ENCODE peak calls at places on chromosomes 3 and 15, in eight cellular contexts. M is endothelial cell of umbilical vein, X is NB4, Y is gastrocnemius medialis, L is thyroid gland, Q is tibial nerve, F is suprapubic skin, I is stomach. O is an unnamed sample.
A peak's percentile ranks its signal among the peaks of the same experiment; 100 is the strongest.

GRCh38 chr3:159818399-159818798 is 170.2 kb upstream of the IL12A start:
- DNase-seq in X (no peak), L (no peak), F (no peak), Y (no peak), Q (no peak), M (no peak), I (no peak), O (peak; percentile 76)

GRCh38 chr3:160617636-160618035 is 52.3 kb upstream of the KPNA4 start:
- DNase-seq in Y (no peak), I (no peak), F (no peak), L (no peak), X (no peak), Q (no peak), M (no peak), O (no peak)

GRCh38 chr15:23578521-23579150 is 13.2 kb downstream of the MKRN3 start:
- DNase-seq in L (no peak), F (no peak), M (no peak), I (no peak), Q (no peak), Y (no peak), X (no peak), O (no peak)

GRCh38 chr3:65153850-65154512 is 466.2 kb upstream of the ADAMTS9 start:
- DNase-seq in Q (no peak), I (no peak), F (no peak), X (no peak), M (no peak), Y (no peak), L (no peak), O (no peak)

GRCh38 chr3:55477306-55478010 is 9.6 kb downstream of the WNT5A start:
- DNase-seq in Q (no peak), L (no peak), M (no peak), X (no peak), F (no peak), Y (no peak), I (no peak), O (no peak)

GRCh38 chr3:3200632-3201212 is 21.2 kb upstream of the CRBN start:
- DNase-seq in Y (peak; percentile 24), X (peak; percentile 64), Q (peak; percentile 49), M (peak; percentile 48), I (peak; percentile 41), L (peak; percentile 50), F (no peak), O (no peak)

GRCh38 chr3:194250104-194251002 is 100.8 kb downstream of the CPN2 start:
- DNase-seq in L (no peak), Y (peak; percentile 48), X (no peak), M (no peak), F (peak; percentile 81), I (peak; percentile 7), Q (no peak), O (peak; percentile 83)

GRCh38 chr3:158057666-158058065 is 48.6 kb downstream of the SHOX2 start:
- DNase-seq in I (no peak), M (no peak), Q (no peak), X (no peak), F (no peak), L (no peak), Y (no peak), O (no peak)

GRCh38 chr3:24965706-24966105 is 462.4 kb upstream of the RARB start:
- DNase-seq in M (no peak), L (no peak), F (no peak), Q (no peak), X (no peak), Y (no peak), I (no peak), O (no peak)

GRCh38 chr15:47870300-47870955 is 153.1 kb downstream of the SEMA6D start:
- DNase-seq in M (no peak), I (no peak), L (no peak), Y (no peak), X (no peak), F (no peak), Q (no peak), O (peak; percentile 19)

GRCh38 chr15:48112242-48112641 is 8.5 kb upstream of the SLC24A5 start:
- DNase-seq in I (no peak), Y (no peak), X (peak; percentile 10), M (peak; percentile 49), L (peak; percentile 7), Q (no peak), F (no peak), O (no peak)

GRCh38 chr3:129001817-129002572 is 891 bp downstream of the EFCC1 start:
- DNase-seq in X (no peak), L (no peak), Q (no peak), Y (no peak), F (no peak), I (no peak), M (peak; percentile 37), O (no peak)

GRCh38 chr3:20111836-20112235 is 71.6 kb downstream of the KAT2B start:
- DNase-seq in L (no peak), M (no peak), Y (no peak), X (no peak), I (no peak), Q (no peak), F (no peak), O (no peak)

GRCh38 chr15:63061971-63062370 is 19.4 kb downstream of the TPM1 start:
- DNase-seq in F (no peak), I (no peak), X (no peak), L (no peak), Y (no peak), Q (no peak), M (no peak), O (no peak)

GRCh38 chr15:90004252-90004651 is 3.1 kb downstream of the ZNF710 start:
- DNase-seq in Q (no peak), Y (no peak), L (no peak), M (no peak), F (peak; percentile 71), X (peak; percentile 48), I (no peak), O (peak; percentile 37)

GRCh38 chr15:90003736-90004135 is 2.6 kb downstream of the ZNF710 start:
- DNase-seq in M (no peak), Y (no peak), I (no peak), Q (no peak), L (no peak), X (no peak), F (no peak), O (no peak)

GRCh38 chr15:90006217-90007088 is 5.3 kb downstream of the ZNF710 start:
- DNase-seq in X (no peak), M (no peak), Y (no peak), F (no peak), Q (no peak), L (no peak), I (peak; percentile 41), O (no peak)

GRCh38 chr15:90002428-90002844 is 1.3 kb downstream of the ZNF710 start:
- DNase-seq in I (no peak), F (peak; percentile 73), X (peak; percentile 79), M (peak; percentile 44), L (peak; percentile 54), Q (no peak), Y (peak; percentile 46), O (peak; percentile 47)

GRCh38 chr15:90004671-90005070 is 3.5 kb downstream of the ZNF710 start:
- DNase-seq in F (peak; percentile 74), L (no peak), Q (peak; percentile 38), X (peak; percentile 88), I (no peak), Y (peak; percentile 48), M (peak; percentile 50), O (no peak)
- TF ChIP-seq POLR2A in F (peak; percentile 10), L (no peak), Q (no peak), X (peak; percentile 52), I (no peak), Y (peak; percentile 7), M (no peak), O (no peak)

GRCh38 chr3:39150803-39151631 is 2.4 kb downstream of the CSRNP1 start:
- DNase-seq in L (peak; percentile 95), M (peak; percentile 95), Q (peak; percentile 89), Y (peak; percentile 85), I (peak; percentile 78), F (peak; percentile 95), X (peak; percentile 53), O (peak; percentile 91)
- TF ChIP-seq POLR2A in L (no peak), M (peak; percentile 79), Q (peak; percentile 21), Y (no peak), I (no peak), F (peak; percentile 38), X (no peak), O (no peak)

GRCh38 chr3:136535906-136536305 is 216.3 kb downstream of the STAG1 start:
- DNase-seq in L (no peak), Q (no peak), F (no peak), Y (no peak), I (no peak), X (no peak), M (no peak), O (no peak)
- TF ChIP-seq POLR2A in L (no peak), Q (no peak), F (no peak), Y (no peak), I (no peak), X (no peak), M (no peak), O (no peak)

GRCh38 chr15:64156652-64157331 is 5.3 kb downstream of the SNX22 start:
- DNase-seq in Q (no peak), X (no peak), L (no peak), F (no peak), I (no peak), Y (no peak), M (no peak), O (no peak)
- TF ChIP-seq POLR2A in Q (no peak), X (no peak), L (no peak), F (no peak), I (no peak), Y (no peak), M (no peak), O (no peak)

DNA sequence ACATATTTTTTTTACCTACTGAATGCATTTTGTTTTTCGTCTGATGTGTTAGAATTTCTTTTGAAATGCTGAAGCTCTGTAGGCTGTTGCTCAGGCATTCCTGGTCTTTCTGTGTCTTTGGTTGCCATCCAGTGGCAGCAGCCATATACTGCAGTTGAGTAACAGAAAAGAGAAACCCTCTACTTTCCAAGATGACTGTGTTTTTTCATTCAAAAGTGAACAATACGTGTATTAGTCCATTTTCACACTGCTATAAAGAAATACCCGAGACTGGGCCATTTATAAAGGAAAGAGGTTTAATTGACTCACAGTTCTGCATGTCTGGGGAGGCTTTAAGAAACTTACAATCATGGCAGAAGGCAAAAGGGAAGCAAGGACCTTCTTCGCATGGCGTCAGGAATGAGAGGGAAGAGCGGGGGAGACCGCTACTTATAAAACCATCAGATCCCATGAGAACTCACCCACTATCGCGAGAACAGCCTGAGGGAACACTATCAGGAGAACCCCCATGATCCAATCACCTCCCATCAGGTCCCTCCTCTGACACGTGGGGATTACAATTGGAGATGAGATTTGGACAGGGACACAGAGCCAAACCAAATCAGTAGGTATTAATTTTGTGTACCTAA is 4.7 kb upstream of the GOLGA8B start:
- DNase-seq in L (peak; percentile 76), X (peak; percentile 67), M (peak; percentile 74), Y (peak; percentile 33), F (no peak), I (peak; percentile 64), Q (peak; percentile 68), O (peak; percentile 45)
- TF ChIP-seq POLR2A in L (no peak), X (no peak), M (no peak), Y (no peak), F (no peak), I (no peak), Q (peak; percentile 37), O (no peak)